ENCODE peak calls at places on chromosomes 12 and 14, in seven cellular contexts. Q is HepG2, C is heart left ventricle, A is right lobe of liver, M is gastrocnemius medialis, O is HCT116, R is body of pancreas. V is an unnamed sample.

GRCh38 chr12:115338566-115339294 is 654.8 kb upstream of the TBX3 start:
- ATAC-seq in A (no peak), Q (no peak), C (no peak), O (no peak), R (no peak), M (no peak), V (no peak)

GRCh38 chr12:120639771-120640721 is at the start of gene CABP1:
- ATAC-seq in A (peak), C (peak), R (peak), Q (peak), O (peak), M (peak), V (peak)

GRCh38 chr14:56794088-56794556 is 16.2 kb downstream of the OTX2 start:
- ATAC-seq in A (no peak), O (no peak), M (no peak), C (no peak), R (no peak), Q (no peak), V (no peak)

GRCh38 chr14:69712217-69712565 is 54.8 kb upstream of the SRSF5 start:
- ATAC-seq in A (no peak), M (no peak), C (peak), O (no peak), Q (no peak), R (peak), V (no peak)

GRCh38 chr14:21024668-21025373 is at the start of gene NDRG2:
- ATAC-seq in Q (peak), O (peak), R (peak), M (peak), C (peak), A (peak), V (peak)

GRCh38 chr12:40106202-40106533 is 287 bp upstream of the SLC2A13 start:
- ATAC-seq in M (peak), A (no peak), C (peak), Q (no peak), R (peak), O (no peak), V (peak)

GRCh38 chr12:98572010-98572409 is 21.5 kb upstream of the SLC25A3 start:
- ATAC-seq in M (no peak), A (no peak), Q (peak), C (no peak), O (peak), R (peak), V (no peak)

GRCh38 chr14:25007832-25008231 is 42.1 kb downstream of the STXBP6 start:
- ATAC-seq in M (no peak), O (no peak), A (no peak), Q (no peak), C (no peak), R (peak), V (no peak)

GRCh38 chr12:15830538-15830937 is 41.4 kb upstream of the EPS8 start:
- ATAC-seq in R (peak), O (no peak), M (no peak), A (peak), C (peak), Q (no peak), V (peak)

GRCh38 chr12:109946505-109946904 is 46.4 kb downstream of the TCHP start:
- ATAC-seq in Q (no peak), A (peak), O (no peak), R (no peak), C (no peak), M (no peak), V (no peak)

GRCh38 chr12:86134571-86134970 is 121.6 kb downstream of the MGAT4C start:
- ATAC-seq in M (no peak), C (no peak), O (no peak), A (no peak), R (no peak), Q (no peak), V (no peak)

GRCh38 chr12:47556631-47557030 is 149.2 kb downstream of the RPAP3 start:
- ATAC-seq in C (no peak), O (no peak), M (no peak), Q (no peak), R (no peak), A (no peak), V (no peak)

GRCh38 chr12:112219195-112219594 is 93.8 kb downstream of the TRAFD1 start:
- ATAC-seq in C (no peak), A (no peak), O (no peak), R (no peak), M (no peak), Q (no peak), V (no peak)

GRCh38 chr12:57223191-57224165 is 6.0 kb upstream of the SHMT2 start:
- ATAC-seq in A (no peak), C (no peak), O (no peak), M (no peak), R (no peak), Q (peak), V (no peak)

GRCh38 chr12:57220770-57221168 is 4.2 kb downstream of the NXPH4 start:
- ATAC-seq in A (no peak), M (no peak), C (no peak), R (no peak), O (no peak), Q (no peak), V (no peak)

GRCh38 chr12:57224278-57224972 is 5.1 kb upstream of the SHMT2 start:
- ATAC-seq in M (no peak), C (no peak), R (no peak), O (no peak), Q (no peak), A (no peak), V (no peak)

GRCh38 chr12:57221169-57221917 is 4.7 kb downstream of the NXPH4 start:
- ATAC-seq in C (no peak), O (no peak), A (no peak), Q (no peak), R (no peak), M (no peak), V (no peak)

GRCh38 chr12:57222286-57223190 is 5.9 kb downstream of the NXPH4 start:
- ATAC-seq in O (no peak), C (no peak), Q (peak), A (no peak), M (no peak), R (no peak), V (no peak)
- TF ChIP-seq POLR2A in O (no peak), C (no peak), Q (no peak), A (no peak), M (no peak), R (no peak), V (no peak)

GRCh38 chr14:64638625-64639024 is 65.6 kb upstream of the PLEKHG3 start:
- ATAC-seq in C (no peak), O (no peak), Q (no peak), R (no peak), A (peak), M (no peak), V (no peak)
- H3K27ac ChIP-seq in C (no peak), O (no peak), Q (no peak), R (no peak), A (peak), M (no peak), V (no peak)

GRCh38 chr14:103518416-103519042 is 4.1 kb downstream of the CKB start:
- ATAC-seq in M (peak), R (peak), C (peak), A (peak), O (peak), Q (peak), V (peak)
- TF ChIP-seq POLR2A in M (no peak), R (no peak), C (no peak), A (no peak), O (no peak), Q (no peak), V (peak)

DNA sequence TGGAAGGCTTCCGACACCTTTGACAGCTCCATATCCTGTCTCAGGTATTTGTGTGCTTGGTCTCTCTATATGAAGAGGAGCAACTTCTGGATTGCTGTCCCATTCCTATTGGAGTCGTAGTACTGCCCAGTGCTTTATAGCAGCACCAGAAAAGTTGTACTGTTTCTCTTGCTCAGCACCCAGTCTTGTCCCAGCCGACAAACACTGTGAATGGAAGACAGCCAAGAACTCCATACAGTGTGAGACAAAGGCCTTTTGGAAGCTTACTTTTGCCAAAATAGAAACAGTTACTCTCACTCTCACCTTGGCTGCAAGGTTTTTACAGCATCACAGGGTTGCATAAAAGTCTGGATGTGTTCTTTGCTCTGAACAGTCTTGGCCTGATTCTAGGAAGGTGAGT is 105.3 kb downstream of the TGFB3 start:
- ATAC-seq in M (no peak), A (peak), O (no peak), C (peak), Q (no peak), R (peak), V (peak)
- H3K27ac ChIP-seq in M (no peak), A (no peak), O (no peak), C (no peak), Q (no peak), R (peak), V (peak)

GRCh38 chr12:6279631-6280030 is 30.9 kb upstream of the PLEKHG6 start:
- ATAC-seq in O (peak), R (no peak), M (no peak), A (no peak), Q (peak), C (no peak), V (no peak)

GRCh38 chr12:6277982-6278438 is 32.5 kb upstream of the PLEKHG6 start:
- ATAC-seq in R (peak), M (peak), O (peak), A (peak), Q (no peak), C (no peak), V (no peak)

GRCh38 chr12:6280053-6280469 is 30.4 kb upstream of the PLEKHG6 start:
- ATAC-seq in C (no peak), A (peak), Q (peak), O (peak), M (peak), R (peak), V (peak)

GRCh38 chr12:6279256-6279628 is 31.2 kb upstream of the PLEKHG6 start:
- ATAC-seq in Q (no peak), M (no peak), A (no peak), O (no peak), C (no peak), R (no peak), V (no peak)

GRCh38 chr12:6278439-6279255 is 31.8 kb upstream of the PLEKHG6 start:
- ATAC-seq in A (peak), M (peak), Q (peak), C (peak), R (peak), O (peak), V (peak)
- TF ChIP-seq POLR2A in A (peak), M (peak), Q (no peak), C (peak), R (peak), O (peak), V (peak)

GRCh38 chr14:75183225-75183624 is 6.8 kb upstream of the TMED10 start:
- ATAC-seq in M (no peak), A (no peak), O (no peak), C (no peak), Q (no peak), R (peak), V (no peak)
- H3K27ac ChIP-seq in M (no peak), A (no peak), O (no peak), C (no peak), Q (no peak), R (peak), V (peak)

DNA sequence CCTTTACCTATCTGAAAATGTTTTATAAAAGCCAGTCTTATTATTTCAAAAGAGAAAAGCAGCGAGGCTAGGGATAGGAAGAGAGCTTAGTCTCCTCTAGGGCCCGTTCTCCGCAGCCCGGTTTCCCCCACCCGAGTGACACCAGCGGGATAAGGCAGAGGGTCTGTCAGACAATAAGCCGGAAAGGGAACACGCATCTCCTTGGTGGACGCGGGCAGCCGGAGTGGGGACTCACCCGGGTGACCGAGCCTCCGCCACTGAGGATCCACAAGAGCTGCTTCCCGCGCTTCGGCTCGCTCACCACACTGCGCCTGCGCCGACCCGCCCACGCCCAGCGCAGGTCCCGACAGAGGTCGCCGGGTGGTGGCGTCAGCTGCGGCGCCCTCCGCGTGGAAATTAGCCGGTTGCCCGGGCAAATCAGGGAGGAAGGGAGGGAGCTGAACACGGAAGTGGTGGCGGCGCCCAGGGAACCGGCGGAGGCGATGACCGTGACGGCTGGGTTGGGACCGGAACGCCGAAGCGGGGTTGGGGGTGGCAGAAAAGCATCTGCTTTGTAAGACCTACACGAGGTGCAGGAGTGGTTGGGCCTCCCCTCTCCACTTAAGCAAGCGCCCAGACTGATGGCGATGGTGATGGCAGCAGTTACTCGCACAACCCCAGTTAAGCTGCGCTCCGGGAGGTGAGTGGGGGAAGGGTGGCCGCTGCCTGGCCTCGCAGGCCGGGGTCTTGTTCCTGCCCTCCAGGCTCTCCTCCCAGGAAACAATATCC is at the start of the genes SOCS4 and WDHD1:
- ATAC-seq in Q (peak), O (peak), C (peak), A (peak), R (peak), M (peak), V (peak)
- TF ChIP-seq POLR2A in Q (peak), O (peak), C (peak), A (peak), R (peak), M (peak), V (peak)

DNA sequence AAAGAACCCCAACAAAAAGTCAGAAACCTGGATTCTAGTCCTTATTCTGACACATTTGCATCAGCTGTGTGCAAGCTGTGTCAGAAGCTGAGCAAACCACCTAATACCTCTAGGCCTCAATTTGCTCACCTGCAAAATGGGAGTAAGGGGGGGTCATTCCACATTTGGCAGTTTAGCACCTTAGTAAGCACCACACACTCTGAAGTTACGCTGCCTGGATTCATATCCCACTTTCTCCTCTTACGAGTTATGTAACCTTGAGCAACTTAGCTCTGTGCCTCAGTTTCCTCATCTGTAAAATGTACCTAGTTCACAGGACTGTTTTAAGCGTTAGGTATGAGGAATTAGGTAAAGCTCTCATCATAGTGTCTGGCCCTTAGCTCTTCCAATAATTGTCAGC is 218.9 kb downstream of the PPM1H start:
- ATAC-seq in O (no peak), R (no peak), A (no peak), C (no peak), Q (no peak), M (no peak), V (no peak)
- H3K27ac ChIP-seq in O (no peak), R (no peak), A (no peak), C (no peak), Q (no peak), M (no peak), V (no peak)

GRCh38 chr12:49108958-49109404 is 1.7 kb downstream of the LMBR1L start:
- ATAC-seq in A (peak), Q (no peak), M (peak), C (peak), R (peak), O (no peak), V (peak)
- TF ChIP-seq POLR2A in A (peak), Q (no peak), M (peak), C (peak), R (no peak), O (no peak), V (no peak)

DNA sequence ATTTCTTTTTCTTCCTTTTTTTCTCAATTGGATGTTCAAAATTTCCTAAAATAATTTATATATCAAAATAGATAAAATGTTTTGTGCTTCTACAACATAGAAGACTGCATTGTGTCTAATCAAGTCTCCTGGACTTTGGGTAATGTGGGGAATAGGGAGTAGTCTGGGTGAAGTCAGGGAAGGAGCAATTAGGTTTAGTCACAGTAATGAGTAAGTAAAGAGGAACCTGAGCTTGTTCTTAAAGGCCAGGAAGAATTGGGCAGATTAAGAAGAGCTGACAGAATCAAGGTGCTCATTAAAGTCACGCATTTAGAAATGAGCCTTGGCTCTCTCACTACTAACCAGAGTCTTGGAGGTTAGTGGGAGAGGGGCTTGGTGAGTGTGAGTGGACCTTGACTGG is 233.3 kb upstream of the SSTR1 start:
- ATAC-seq in R (no peak), M (no peak), O (no peak), Q (no peak), C (no peak), A (no peak), V (no peak)
- H3K27ac ChIP-seq in R (no peak), M (no peak), O (no peak), Q (no peak), C (no peak), A (no peak), V (no peak)